ENCODE peak calls at places on chromosomes 1 and 21, in five cellular contexts. U is ovary, W is HFF-Myc, K is lower leg skin, F is IMR-90. V is an unnamed sample.

GRCh38 chr1:30616759-30617158 is 106.6 kb downstream of the MATN1 start:
- DNase-seq in U (no peak), W (no peak), K (peak; percentile 34), F (no peak), V (no peak)

GRCh38 chr1:212605441-212605976 is 3.1 kb upstream of the ATF3 start:
- DNase-seq in U (no peak), W (no peak), K (no peak), F (no peak), V (no peak)

GRCh38 chr1:235050911-235051360 is 77.7 kb downstream of the TOMM20 start:
- DNase-seq in U (no peak), W (no peak), K (no peak), F (peak; percentile 84), V (no peak)

GRCh38 chr1:177439301-177439700 is 268.5 kb downstream of the BRINP2 start:
- DNase-seq in U (no peak), W (no peak), K (no peak), F (no peak), V (no peak)

GRCh38 chr21:43740497-43741156 is 21.7 kb downstream of the PDXK start:
- DNase-seq in U (peak; percentile 79), W (no peak), K (no peak), F (no peak), V (no peak)

GRCh38 chr1:222824641-222825040 is 9.8 kb downstream of the DISP1 start:
- DNase-seq in U (no peak), W (no peak), K (no peak), F (no peak), V (peak; percentile 18)

GRCh38 chr1:39576016-39576657 is 453 bp downstream of the PABPC4 start:
- DNase-seq in U (peak; percentile 33), W (no peak), K (no peak), F (no peak), V (no peak)

GRCh38 chr1:176206006-176206960 is 803 bp downstream of the COP1 start:
- DNase-seq in U (peak; percentile 22), W (no peak), K (no peak), F (peak; percentile 29), V (no peak)

GRCh38 chr21:45949928-45950739 is 31.4 kb upstream of the COL6A1 start:
- DNase-seq in U (peak; percentile 48), W (no peak), K (peak; percentile 92), F (no peak), V (no peak)

GRCh38 chr1:23473037-23473800 is 10.8 kb downstream of the ASAP3 start:
- DNase-seq in U (no peak), W (no peak), K (no peak), F (peak; percentile 51), V (no peak)

GRCh38 chr1:169381162-169381561 is 13.2 kb downstream of the BLZF1 start:
- DNase-seq in U (no peak), W (no peak), K (no peak), F (no peak), V (no peak)

GRCh38 chr1:245060684-245061374 is 94.0 kb upstream of the KIF26B start:
- DNase-seq in U (no peak), W (no peak), K (no peak), F (peak; percentile 38), V (no peak)

GRCh38 chr1:225454733-225455132 is 26.9 kb upstream of the LBR start:
- DNase-seq in U (no peak), W (no peak), K (no peak), F (peak; percentile 89), V (peak; percentile 15)

GRCh38 chr1:155134858-155135415 is 715 bp upstream of the SLC50A1 start:
- DNase-seq in U (peak; percentile 95), W (peak; percentile 79), K (peak; percentile 97), F (peak; percentile 97), V (peak; percentile 92)

GRCh38 chr1:17200756-17201155 is 4.2 kb upstream of the PADI1 start:
- DNase-seq in U (no peak), W (no peak), K (no peak), F (no peak), V (no peak)

GRCh38 chr1:18183477-18183974 is 75.9 kb downstream of the IGSF21 start:
- DNase-seq in U (no peak), W (no peak), K (no peak), F (no peak), V (no peak)

GRCh38 chr1:219330669-219331068 is 157.0 kb downstream of the LYPLAL1 start:
- DNase-seq in U (no peak), W (no peak), K (no peak), F (no peak), V (no peak)

GRCh38 chr1:183349201-183349711 is 68.9 kb downstream of the NMNAT2 start:
- DNase-seq in U (no peak), W (no peak), K (no peak), F (peak; percentile 52), V (peak; percentile 16)

GRCh38 chr1:30171956-30172694 is 551.3 kb downstream of the MATN1 start:
- DNase-seq in U (no peak), W (no peak), K (no peak), F (no peak), V (no peak)

GRCh38 chr1:10623391-10624145 is 148.8 kb downstream of the PEX14 start:
- DNase-seq in U (no peak), W (no peak), K (peak; percentile 68), F (no peak), V (no peak)

GRCh38 chr21:46158666-46159300 is 3.4 kb upstream of the FTCD start:
- DNase-seq in U (no peak), W (no peak), K (peak; percentile 78), F (no peak), V (no peak)

GRCh38 chr1:5926686-5927435 is 65.4 kb downstream of the NPHP4 start:
- DNase-seq in U (peak; percentile 8), W (no peak), K (peak; percentile 73), F (no peak), V (no peak)

GRCh38 chr1:100415217-100415778 is 63.0 kb downstream of the CDC14A start:
- DNase-seq in U (no peak), W (no peak), K (no peak), F (no peak), V (no peak)
- TF ChIP-seq CTCF in U (no peak), W (no peak), K (no peak), F (no peak), V (no peak)

GRCh38 chr1:27176323-27176722 is 21.4 kb upstream of the SLC9A1 start:
- DNase-seq in U (no peak), W (no peak), K (no peak), F (no peak), V (no peak)

GRCh38 chr1:27176954-27177353 is 22.0 kb upstream of the SLC9A1 start:
- DNase-seq in U (no peak), W (no peak), K (no peak), F (no peak), V (no peak)

GRCh38 chr1:27179373-27179772 is 24.4 kb upstream of the SLC9A1 start:
- DNase-seq in U (no peak), W (no peak), K (no peak), F (no peak), V (no peak)

GRCh38 chr1:27180037-27180436 is 25.1 kb upstream of the SLC9A1 start:
- DNase-seq in U (no peak), W (no peak), K (no peak), F (no peak), V (no peak)
- H3K4me3 ChIP-seq in U (no peak overlapping the region), W (no peak overlapping the region), K (no peak overlapping the region), F (no peak overlapping the region), V (no peak overlapping the region)

GRCh38 chr1:174359454-174359805 is 88.3 kb upstream of the GPR52 start:
- DNase-seq in U (no peak), W (no peak), K (no peak), F (no peak), V (no peak)

GRCh38 chr1:174358344-174358743 is 89.4 kb upstream of the GPR52 start:
- DNase-seq in U (no peak), W (no peak), K (no peak), F (no peak), V (no peak)

GRCh38 chr1:174352883-174353608 is 94.7 kb upstream of the GPR52 start:
- DNase-seq in U (no peak), W (no peak), K (no peak), F (no peak), V (no peak)

DNA sequence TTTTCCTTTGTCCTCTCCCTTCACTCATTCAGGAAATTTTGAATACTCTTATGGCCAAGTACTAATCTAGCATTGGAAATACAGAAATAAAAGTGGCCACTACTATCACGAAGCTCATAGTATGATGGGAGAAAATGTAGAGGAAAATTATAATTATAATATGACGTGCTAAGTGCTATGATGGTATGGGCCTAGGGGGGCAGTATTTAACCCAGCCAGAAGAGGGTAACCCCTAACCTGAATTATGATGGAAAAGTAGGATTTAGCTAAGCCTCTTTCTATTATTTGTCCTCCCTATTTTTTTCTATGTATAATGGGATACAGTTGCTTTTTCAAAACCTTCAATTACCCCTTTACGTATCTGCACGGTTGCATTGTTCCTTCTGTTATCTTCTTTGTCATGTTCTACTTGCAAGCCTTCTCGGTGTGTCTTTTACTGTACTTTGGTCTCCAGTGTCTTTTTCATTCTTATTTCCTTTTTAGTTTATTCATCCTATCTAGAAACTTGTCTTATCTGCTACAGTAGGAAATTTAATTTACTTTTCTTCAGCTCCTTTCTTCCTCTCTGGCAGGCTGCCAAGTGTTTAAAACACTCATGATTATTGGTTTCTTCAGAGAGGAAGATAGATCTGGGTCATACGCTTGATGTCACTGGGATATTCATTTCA is 88.8 kb upstream of the GPR52 start:
- DNase-seq in U (no peak), W (no peak), K (no peak), F (no peak), V (no peak)
- TF ChIP-seq CTCF in U (no peak), W (no peak), K (no peak), F (no peak), V (no peak)

DNA sequence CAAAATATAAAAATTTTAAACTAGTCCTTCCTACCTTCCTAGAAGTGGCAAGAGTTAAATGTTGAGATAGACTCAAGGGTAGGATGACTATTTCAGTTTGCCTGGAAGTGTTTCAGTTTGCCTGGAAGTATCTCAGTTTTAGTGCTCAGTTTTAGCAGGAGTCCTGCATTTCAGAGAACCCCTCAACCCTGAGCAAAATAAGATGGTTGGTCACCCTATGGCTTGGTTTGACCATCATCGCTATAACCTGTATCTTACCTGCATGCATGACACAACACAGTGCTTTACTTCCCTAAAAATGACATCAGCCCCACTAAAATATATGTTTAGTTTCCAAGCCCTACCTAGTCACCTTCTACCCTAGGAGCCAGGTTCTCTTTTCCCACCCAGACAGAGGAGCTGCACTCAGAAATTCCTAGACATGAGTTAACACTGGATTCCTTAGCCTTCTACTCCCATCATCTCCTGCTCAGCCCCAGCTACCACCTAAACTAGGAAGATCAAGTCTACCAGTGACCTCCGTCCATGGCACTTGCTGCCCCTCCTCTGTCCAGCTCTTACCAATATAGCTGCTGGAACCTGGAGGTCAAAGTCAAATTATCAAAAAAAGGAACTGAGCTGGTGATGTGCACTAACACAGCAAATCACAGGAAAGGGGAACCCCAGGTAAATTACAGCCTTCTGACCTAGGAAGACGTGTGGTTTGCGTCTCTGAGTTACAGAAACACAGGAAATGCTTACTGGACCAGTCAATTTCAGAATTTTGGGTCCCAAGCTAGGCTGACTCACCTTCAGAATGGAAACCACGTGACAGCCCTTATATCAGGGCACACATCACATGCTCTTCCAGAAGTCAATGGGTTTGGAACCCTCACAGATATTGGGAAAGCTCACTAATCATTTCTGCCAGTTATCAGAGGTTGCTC is 2.2 kb upstream of the G0S2 start:
- DNase-seq in U (no peak), W (no peak), K (no peak), F (no peak), V (no peak)
- H3K4me3 ChIP-seq in U (no peak overlapping the region), W (no peak overlapping the region), K (no peak overlapping the region), F (no peak overlapping the region), V (no peak overlapping the region)

GRCh38 chr1:38558476-38559179 is 300.9 kb downstream of the RRAGC start:
- DNase-seq in U (no peak), W (no peak), K (no peak), F (no peak), V (no peak)
- TF ChIP-seq CTCF in U (no peak), W (no peak), K (no peak), F (no peak), V (no peak)

V was measured in astrocyte of the cerebellum.